ENCODE peak calls at places on chromosomes 1 and 21, in nine cellular contexts. Z is Calu3, F is HFFc6, I is PC-9, J is thoracic aorta, G is WTC11, X is heart right ventricle, O is bronchial epithelial cell, A is lower lobe of right lung. U is an unnamed sample.
A peak's percentile ranks its signal among the peaks of the same experiment; 100 is the strongest.

GRCh38 chr1:173478099-173478555 is 992 bp downstream of the PRDX6 start:
- DNase-seq in Z (peak; percentile 34), F (peak; percentile 63), I (peak; percentile 82), J (peak; percentile 18), G (no peak), X (peak; percentile 62), O (peak; percentile 76), A (peak; percentile 71), U (no peak)

GRCh38 chr1:26900815-26901511 is 696 bp upstream of the GPATCH3 start:
- DNase-seq in Z (no peak), F (no peak), I (no peak), J (no peak), G (no peak), X (no peak), O (no peak), A (no peak), U (no peak)

GRCh38 chr1:31848381-31848897 is 32.6 kb upstream of the SPOCD1 start:
- DNase-seq in Z (no peak), F (no peak), I (no peak), J (no peak), G (no peak), X (no peak), O (no peak), A (no peak), U (no peak)

GRCh38 chr1:222124602-222125001 is 382.7 kb upstream of the DUSP10 start:
- DNase-seq in Z (no peak), F (no peak), I (no peak), J (no peak), G (no peak), X (no peak), O (peak; percentile 20), A (no peak), U (no peak)

GRCh38 chr1:165253818-165254254 is 102.7 kb downstream of the LMX1A start:
- DNase-seq in Z (no peak), F (no peak), I (no peak), J (no peak), G (no peak), X (no peak), O (no peak), A (no peak), U (no peak)

GRCh38 chr1:234613128-234613875 is 3.3 kb upstream of the IRF2BP2 start:
- DNase-seq in Z (no peak), F (no peak), I (peak; percentile 72), J (no peak), G (no peak), X (no peak), O (peak; percentile 70), A (no peak), U (peak; percentile 73)

GRCh38 chr1:10399487-10399917 is 638 bp downstream of the PGD start:
- DNase-seq in Z (no peak), F (peak; percentile 27), I (no peak), J (no peak), G (no peak), X (peak; percentile 18), O (peak; percentile 25), A (peak; percentile 75), U (no peak)

GRCh38 chr1:209628618-209629299 is 23.5 kb downstream of the LAMB3 start:
- DNase-seq in Z (no peak), F (no peak), I (no peak), J (no peak), G (no peak), X (no peak), O (no peak), A (no peak), U (no peak)

GRCh38 chr1:21906173-21907078 is 30.7 kb downstream of the HSPG2 start:
- DNase-seq in Z (no peak), F (no peak), I (no peak), J (peak; percentile 76), G (no peak), X (peak; percentile 72), O (peak; percentile 30), A (no peak), U (no peak)

GRCh38 chr1:198265073-198265661 is 108.4 kb downstream of the NEK7 start:
- DNase-seq in Z (no peak), F (peak; percentile 64), I (no peak), J (no peak), G (no peak), X (peak; percentile 65), O (no peak), A (no peak), U (no peak)

GRCh38 chr1:17611991-17612390 is 72.5 kb downstream of the ARHGEF10L start:
- DNase-seq in Z (no peak), F (peak; percentile 76), I (peak; percentile 52), J (no peak), G (no peak), X (no peak), O (peak; percentile 52), A (no peak), U (no peak)

GRCh38 chr1:198681831-198682756 is 43.3 kb downstream of the PTPRC start:
- DNase-seq in Z (peak; percentile 66), F (peak; percentile 95), I (peak; percentile 75), J (no peak), G (no peak), X (peak; percentile 51), O (peak; percentile 89), A (peak; percentile 77), U (no peak)

GRCh38 chr1:51564124-51564523 is 45.1 kb upstream of the EPS15 start:
- DNase-seq in Z (peak; percentile 25), F (no peak), I (peak; percentile 58), J (no peak), G (no peak), X (no peak), O (peak; percentile 47), A (no peak), U (no peak)

GRCh38 chr1:214445846-214446614 is 105.4 kb downstream of the PTPN14 start:
- DNase-seq in Z (no peak), F (peak; percentile 95), I (peak; percentile 73), J (no peak), G (no peak), X (no peak), O (peak; percentile 52), A (no peak), U (no peak)

DNA sequence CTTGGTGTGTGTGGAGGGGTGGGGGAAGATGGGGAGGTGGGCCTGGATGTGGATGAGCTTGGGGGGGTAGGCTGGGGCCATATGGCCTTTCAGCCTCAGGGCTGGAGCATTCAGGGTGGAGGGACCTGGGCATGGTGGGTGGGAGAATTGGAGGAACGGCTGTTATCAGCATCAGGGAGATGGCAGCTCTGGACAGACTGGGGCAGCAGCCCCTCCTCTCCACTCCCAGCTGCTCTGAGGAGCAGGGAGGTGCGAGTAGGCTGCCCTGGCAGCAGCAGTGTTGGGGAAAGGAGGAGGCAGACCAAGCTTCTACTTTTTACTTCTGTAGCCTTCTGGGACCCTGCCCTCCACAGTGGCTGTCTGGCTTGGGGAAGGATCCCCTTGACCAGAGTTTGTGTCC is 10.2 kb downstream of the PPFIA4 start:
- DNase-seq in Z (no peak), F (no peak), I (no peak), J (no peak), G (no peak), X (no peak), O (no peak), A (no peak), U (no peak)
- TF ChIP-seq CTCF in Z (no peak), F (no peak), I (no peak), J (no peak), G (no peak), X (no peak), O (no peak), A (no peak), U (no peak)

GRCh38 chr1:36176151-36176949 is 20.4 kb downstream of the MAP7D1 start:
- DNase-seq in Z (no peak), F (no peak), I (no peak), J (no peak), G (peak; percentile 79), X (no peak), O (no peak), A (no peak), U (no peak)
- TF ChIP-seq CTCF in Z (no peak), F (no peak), I (no peak), J (no peak), G (peak; percentile 60), X (peak; percentile 44), O (no peak), A (no peak), U (no peak)

GRCh38 chr21:41369105-41369914 is 7.5 kb downstream of the MX2 start:
- DNase-seq in Z (no peak), F (no peak), I (no peak), J (no peak), G (peak; percentile 64), X (peak; percentile 65), O (no peak), A (peak; percentile 60), U (no peak)
- TF ChIP-seq CTCF in Z (no peak), F (no peak), I (no peak), J (no peak), G (no peak), X (no peak), O (peak; percentile 19), A (no peak), U (no peak)

GRCh38 chr1:24018611-24019580 is 38.8 kb upstream of the SRSF10 start:
- DNase-seq in Z (peak; percentile 93), F (peak; percentile 98), I (peak; percentile 93), J (peak; percentile 98), G (peak; percentile 60), X (peak; percentile 99), O (peak; percentile 95), A (peak; percentile 94), U (peak; percentile 99)

GRCh38 chr1:24020032-24020431 is 39.9 kb upstream of the SRSF10 start:
- DNase-seq in Z (no peak), F (no peak), I (no peak), J (no peak), G (no peak), X (peak; percentile 52), O (no peak), A (no peak), U (no peak)

GRCh38 chr1:24020470-24020869 is 40.3 kb upstream of the SRSF10 start:
- DNase-seq in Z (no peak), F (no peak), I (no peak), J (no peak), G (no peak), X (no peak), O (no peak), A (no peak), U (no peak)

GRCh38 chr1:24010650-24011049 is 30.5 kb upstream of the SRSF10 start:
- DNase-seq in Z (no peak), F (no peak), I (no peak), J (no peak), G (no peak), X (no peak), O (no peak), A (no peak), U (no peak)

DNA sequence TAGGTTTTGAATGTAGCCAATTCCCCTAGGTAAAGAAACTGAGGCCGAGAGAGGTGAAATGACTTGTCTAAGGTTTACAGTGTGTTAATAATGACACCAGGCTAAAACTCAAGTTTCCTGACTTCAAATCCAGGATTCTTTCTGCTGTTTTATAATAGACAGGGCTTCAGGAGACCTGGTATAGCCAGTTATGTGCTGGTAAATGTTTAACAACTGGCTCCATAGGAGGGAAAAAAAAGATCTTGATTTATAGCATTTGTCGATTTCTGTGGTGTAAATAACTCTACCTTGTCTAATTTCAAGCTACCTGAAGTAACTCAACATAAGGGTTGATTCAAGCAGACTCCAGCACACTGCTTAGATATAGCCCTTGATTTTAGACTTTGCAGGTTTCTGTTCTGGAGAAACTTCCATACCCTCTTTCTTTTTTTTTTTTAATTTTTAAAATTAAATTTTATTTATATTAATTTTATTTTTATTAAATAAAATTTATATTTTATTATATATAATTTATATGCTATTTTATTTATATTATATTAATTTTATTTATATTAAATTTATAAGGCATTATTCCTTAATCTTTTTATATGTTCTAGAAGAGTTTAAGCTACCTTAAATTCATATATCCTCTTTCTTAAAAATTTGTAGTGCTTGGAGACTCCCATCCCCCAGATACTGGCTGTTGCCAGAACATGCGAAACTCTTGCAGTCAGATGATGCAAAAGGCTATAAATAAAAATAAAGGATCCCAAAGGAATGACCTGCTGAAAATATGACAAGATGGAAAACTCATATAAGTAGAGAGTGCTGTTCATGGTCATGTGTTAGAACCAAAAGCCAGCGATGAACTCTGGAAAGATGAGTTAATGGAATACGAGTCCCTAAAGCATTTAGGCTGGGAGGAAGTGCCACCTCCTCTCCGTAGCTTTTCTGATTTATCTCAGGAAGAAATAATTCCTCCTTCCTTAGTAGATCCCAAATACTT is 35.4 kb upstream of the SRSF10 start:
- DNase-seq in Z (no peak), F (peak; percentile 36), I (no peak), J (no peak), G (no peak), X (peak; percentile 63), O (no peak), A (no peak), U (no peak)
- TF ChIP-seq CTCF in Z (no peak), F (no peak), I (no peak), J (no peak), G (no peak), X (no peak), O (no peak), A (no peak), U (no peak)

U was measured in osteocyte.